ENCODE peak calls at places on chromosomes 5 and 9, in seven cellular contexts. A is HFF-Myc; M is Right ventricle myocardium superior; J is endothelial cell; K is activated CD4-positive, alpha-beta memory T cell treated with anti-CD3 and anti-CD28 coated beads, Interleukin-2, amount 10 ng/mL, durations not matched to agents 7 days and 5 days; N is stimulated activated CD4-positive, alpha-beta T cell treated with anti-CD3 and anti-CD28 coated beads, Interleukin-2, amount 100 ng/mL, for 24 hours; V is activated T-cell treated with anti-CD3 and anti-CD28 coated beads for 1 hour. E is an unnamed sample.

GRCh38 chr5:35202319-35203111 is 27.8 kb downstream of the PRLR start:
- DNase-seq in A (peak), M (peak), J (peak), K (peak), N (peak), V (peak), E (no peak)

GRCh38 chr5:17196686-17197085 is 20.7 kb upstream of the BASP1 start:
- DNase-seq in A (no peak), M (no peak), J (no peak), K (no peak), N (no peak), V (no peak), E (no peak)

GRCh38 chr5:16787278-16787677 is 148.8 kb downstream of the MYO10 start:
- DNase-seq in A (no peak), M (no peak), J (no peak), K (no peak), N (no peak), V (no peak), E (no peak)

GRCh38 chr5:151580858-151581257 is 10.3 kb downstream of the FAT2 start:
- DNase-seq in A (no peak), M (no peak), J (no peak), K (no peak), N (no peak), V (no peak), E (no peak)

GRCh38 chr5:34791761-34792244 is 47.2 kb upstream of the TTC23L start:
- DNase-seq in A (no peak), M (no peak), J (no peak), K (no peak), N (no peak), V (no peak), E (no peak)

GRCh38 chr9:3650994-3651622 is 125.3 kb upstream of the RFX3 start:
- DNase-seq in A (no peak), M (no peak), J (no peak), K (no peak), N (no peak), V (no peak), E (no peak)

GRCh38 chr5:149680810-149681221 is 49.3 kb upstream of the PPARGC1B start:
- DNase-seq in A (no peak), M (peak), J (no peak), K (no peak), N (no peak), V (no peak), E (peak)

GRCh38 chr5:141330299-141331080 is at the start of gene PCDHGA1:
- DNase-seq in A (no peak), M (no peak), J (peak), K (peak), N (no peak), V (no peak), E (no peak)

GRCh38 chr9:32395483-32396216 is 11.2 kb downstream of the ACO1 start:
- DNase-seq in A (peak), M (peak), J (no peak), K (no peak), N (no peak), V (no peak), E (peak)

E was measured in sigmoid colon.